ENCODE peak calls at places on chromosomes 11 and 22, in six cellular contexts. K is HepG2, X is Panc1, F is HCT116, L is upper lobe of left lung, O is GM12878. Z is an unnamed sample.

GRCh38 chr11:116707250-116707649 is 65.5 kb downstream of the BUD13 start:
- ATAC-seq in K (peak), X (peak), F (no peak), L (no peak), O (no peak), Z (no peak)

GRCh38 chr11:97079244-97079643 is 689.4 kb downstream of the JRKL start:
- ATAC-seq in K (no peak), X (no peak), F (no peak), L (no peak), O (peak), Z (no peak)

GRCh38 chr11:112801286-112802088 is 159.7 kb upstream of the NCAM1 start:
- ATAC-seq in K (no peak), X (no peak), F (no peak), L (no peak), O (no peak), Z (no peak)

GRCh38 chr11:121372671-121373429 is 79.3 kb upstream of the SORL1 start:
- ATAC-seq in K (no peak), X (no peak), F (no peak), L (no peak), O (peak), Z (no peak)

GRCh38 chr11:108895579-108896480 is 231.0 kb downstream of the DDX10 start:
- ATAC-seq in K (no peak), X (peak), F (peak), L (no peak), O (peak), Z (no peak)

GRCh38 chr11:11416502-11416901 is 63.5 kb upstream of the CSNK2A3 start:
- ATAC-seq in K (no peak), X (no peak), F (peak), L (no peak), O (peak), Z (no peak)

GRCh38 chr11:74766905-74767304 is 18.3 kb downstream of the RNF169 start:
- ATAC-seq in K (no peak), X (no peak), F (no peak), L (no peak), O (no peak), Z (no peak)

GRCh38 chr11:126929186-126930085 is 71.1 kb downstream of the KIRREL3 start:
- ATAC-seq in K (no peak), X (no peak), F (no peak), L (peak), O (no peak), Z (peak)

GRCh38 chr11:86185346-86185745 is 59.2 kb upstream of the EED start:
- ATAC-seq in K (no peak), X (no peak), F (no peak), L (no peak), O (no peak), Z (no peak)

GRCh38 chr22:43466710-43467109 is 54.9 kb downstream of the MPPED1 start:
- ATAC-seq in K (no peak), X (no peak), F (no peak), L (no peak), O (no peak), Z (no peak)

GRCh38 chr22:46030241-46030880 is 53.4 kb upstream of the WNT7B start:
- ATAC-seq in K (peak), X (no peak), F (no peak), L (no peak), O (no peak), Z (no peak)

GRCh38 chr11:118913411-118914125 is 12.2 kb downstream of the BCL9L start:
- ATAC-seq in K (no peak), X (no peak), F (no peak), L (no peak), O (peak), Z (no peak)
- TF ChIP-seq POLR2AphosphoS5 in K (no peak), X (peak), F (peak), L (peak), O (no peak), Z (no peak)

GRCh38 chr11:12433571-12434061 is 56.2 kb downstream of the PARVA start:
- ATAC-seq in K (no peak), X (no peak), F (no peak), L (no peak), O (no peak), Z (peak)

GRCh38 chr11:12430351-12430750 is 53.0 kb downstream of the PARVA start:
- ATAC-seq in K (no peak), X (no peak), F (no peak), L (no peak), O (no peak), Z (no peak)

GRCh38 chr11:12429155-12429554 is 51.8 kb downstream of the PARVA start:
- ATAC-seq in K (no peak), X (no peak), F (no peak), L (no peak), O (no peak), Z (no peak)

GRCh38 chr11:12432507-12432906 is 55.1 kb downstream of the PARVA start:
- ATAC-seq in K (no peak), X (no peak), F (no peak), L (no peak), O (no peak), Z (no peak)

DNA sequence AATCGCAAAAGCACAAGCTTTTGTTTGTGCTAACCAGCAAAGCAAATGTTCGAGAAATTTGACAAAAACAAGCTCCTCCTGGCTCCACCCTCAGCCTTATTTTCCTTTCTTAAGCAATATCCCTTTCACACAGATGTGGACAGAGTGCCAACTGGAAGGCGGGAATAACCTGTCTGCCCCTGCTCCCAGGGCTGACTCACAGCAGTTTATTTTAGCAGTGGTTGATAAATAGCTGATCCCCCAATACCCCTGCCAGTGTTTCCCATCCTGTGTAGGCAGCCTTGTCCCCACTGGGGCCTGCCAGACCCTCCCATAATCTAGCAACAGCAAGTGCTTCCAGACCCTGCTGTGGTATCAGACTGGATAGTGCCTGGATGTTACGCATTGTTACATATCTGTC is 53.5 kb downstream of the PARVA start:
- ATAC-seq in K (peak), X (no peak), F (peak), L (peak), O (no peak), Z (peak)
- TF ChIP-seq POLR2AphosphoS5 in K (no peak), X (no peak), F (no peak), L (peak), O (no peak), Z (peak)

DNA sequence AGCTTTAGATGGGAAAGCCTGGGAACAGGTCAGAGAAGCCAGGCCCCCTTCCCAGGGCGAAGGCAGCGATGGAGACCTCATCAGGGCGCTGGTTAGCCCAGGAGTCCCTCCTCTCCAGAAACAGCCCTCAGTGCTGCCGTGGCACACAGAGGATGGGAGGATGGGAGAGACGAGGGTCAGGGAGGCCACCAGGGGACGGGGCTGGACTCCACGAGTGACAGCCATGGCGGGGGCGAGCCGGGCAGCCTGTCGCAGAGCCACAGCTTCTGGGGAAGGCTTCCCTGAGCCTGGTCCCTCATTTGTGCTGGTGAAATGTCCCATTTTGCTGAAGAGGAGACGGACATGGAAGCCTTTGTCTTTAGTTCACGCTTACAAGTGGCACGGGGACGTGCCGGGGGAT is 1390.5 kb downstream of the TBC1D22A start:
- ATAC-seq in K (no peak), X (no peak), F (no peak), L (no peak), O (no peak), Z (no peak)
- TF ChIP-seq POLR2AphosphoS5 in K (no peak), X (no peak), F (no peak), L (no peak), O (no peak), Z (no peak)

GRCh38 chr11:65114538-65115171 is 2.8 kb downstream of the ZNHIT2 start:
- ATAC-seq in K (no peak), X (no peak), F (no peak), L (no peak), O (no peak), Z (no peak)
- TF ChIP-seq POLR2AphosphoS5 in K (no peak), X (peak), F (no peak), L (no peak), O (peak), Z (no peak)

GRCh38 chr11:44556735-44557409 is 8.6 kb upstream of the CD82 start:
- ATAC-seq in K (peak), X (peak), F (peak), L (no peak), O (peak), Z (peak)
- TF ChIP-seq POLR2AphosphoS5 in K (no peak), X (no peak), F (no peak), L (no peak), O (no peak), Z (no peak)

DNA sequence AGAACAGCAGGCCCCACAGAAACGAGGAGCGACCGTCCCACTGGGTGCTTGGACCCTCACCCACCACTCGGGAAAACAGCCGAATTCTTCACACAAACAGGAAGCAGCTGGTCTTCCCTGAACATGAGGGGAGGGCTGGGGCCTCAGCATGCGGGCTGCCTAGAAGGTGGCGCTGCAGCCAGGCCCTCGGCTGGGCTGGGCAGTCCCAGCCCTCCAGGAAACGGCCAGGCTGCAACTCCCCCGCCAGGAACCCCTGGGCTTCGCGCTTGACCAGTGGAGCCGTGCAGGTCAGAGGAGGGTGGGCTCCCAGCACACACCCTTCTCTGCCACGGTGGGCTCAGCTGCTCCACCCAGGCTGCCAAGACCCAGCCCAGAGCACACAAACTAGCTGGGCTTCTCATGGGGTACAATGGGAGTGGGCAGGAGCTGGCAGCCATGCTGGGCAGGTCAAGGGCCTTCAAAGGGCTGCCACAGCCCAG is 29.6 kb downstream of the IGF2 start:
- ATAC-seq in K (peak), X (no peak), F (no peak), L (no peak), O (no peak), Z (no peak)
- TF ChIP-seq POLR2AphosphoS5 in K (no peak), X (no peak), F (no peak), L (no peak), O (no peak), Z (no peak)

DNA sequence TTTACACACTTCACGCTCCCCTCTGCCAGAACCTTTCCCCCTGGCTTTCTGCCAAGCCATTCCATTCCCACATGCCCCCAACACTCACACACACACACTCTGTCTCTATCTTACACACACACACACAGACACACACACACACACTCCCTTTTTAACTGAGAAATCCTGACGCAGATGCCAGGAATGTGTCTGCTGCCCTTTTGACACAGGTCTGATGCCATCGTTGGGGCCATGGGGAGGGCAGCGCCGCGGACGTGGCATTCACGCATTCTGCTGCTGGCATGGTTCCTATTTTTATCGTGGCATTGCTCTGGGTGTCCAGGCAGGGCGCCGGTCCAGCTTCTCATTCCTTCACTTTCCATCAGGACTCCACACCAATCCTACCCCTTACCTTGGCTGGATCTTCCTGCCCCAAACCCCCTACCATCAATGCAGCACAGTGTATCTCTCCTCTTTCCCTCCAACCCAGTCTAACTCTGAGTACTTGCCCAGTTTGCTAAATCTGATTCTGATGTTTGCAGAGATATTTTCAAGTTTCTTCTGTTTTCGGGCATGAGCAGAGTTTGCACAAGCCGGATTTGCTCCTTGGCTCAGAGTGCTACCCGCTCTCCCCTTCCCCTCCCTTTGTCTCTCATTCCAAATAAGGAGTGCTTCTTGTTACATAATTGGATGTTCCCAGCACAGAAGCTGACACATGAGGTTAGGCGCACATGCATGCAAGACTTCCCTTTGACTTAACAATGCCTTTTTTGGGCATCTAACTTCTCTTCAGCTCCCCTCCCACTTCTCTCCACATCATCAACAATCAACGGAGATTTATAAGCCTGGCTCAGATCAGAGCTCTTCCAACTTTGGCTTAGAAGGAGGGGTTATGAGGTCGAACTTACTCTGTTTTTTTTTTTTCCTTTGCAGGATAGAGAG is 18.8 kb downstream of the SNX19 start:
- ATAC-seq in K (no peak), X (no peak), F (no peak), L (peak), O (no peak), Z (peak)
- TF ChIP-seq POLR2AphosphoS5 in K (no peak), X (no peak), F (no peak), L (peak), O (no peak), Z (peak)

GRCh38 chr22:23176645-23177027 is 3.7 kb upstream of the BCR start:
- ATAC-seq in K (no peak), X (no peak), F (no peak), L (no peak), O (no peak), Z (no peak)
- TF ChIP-seq POLR2AphosphoS5 in K (no peak), X (no peak), F (no peak), L (no peak), O (no peak), Z (no peak)